ENCODE peak calls at places on chromosomes 3 and 15, in four cellular contexts. I, F, X and C are unnamed samples.

GRCh38 chr3:126317029-126317996 is 39.9 kb downstream of the KLF15 start:
- DNase-seq in I (no peak), F (no peak), X (no peak), C (no peak)

GRCh38 chr3:41673643-41674042 is 288.3 kb downstream of the ULK4 start:
- DNase-seq in I (no peak), F (no peak), X (no peak), C (no peak)

GRCh38 chr15:100771745-100772144 is 107.9 kb upstream of the ALDH1A3 start:
- DNase-seq in I (no peak), F (no peak), X (no peak), C (no peak)

GRCh38 chr3:99949956-99950670 is 132.5 kb downstream of the CMSS1 start:
- DNase-seq in I (no peak), F (no peak), X (no peak), C (no peak)

GRCh38 chr3:82194870-82195269 is 433.4 kb upstream of the GBE1 start:
- DNase-seq in I (no peak), F (no peak), X (no peak), C (no peak)

GRCh38 chr15:88258021-88258641 is 1.6 kb upstream of the NTRK3 start:
- DNase-seq in I (peak; percentile 8), F (peak; percentile 44), X (peak; percentile 89), C (no peak)

GRCh38 chr3:36496734-36497133 is 116.4 kb downstream of the STAC start:
- DNase-seq in I (no peak), F (no peak), X (no peak), C (no peak)

GRCh38 chr3:134663646-134664456 is 13.0 kb upstream of the KY start:
- DNase-seq in I (no peak), F (no peak), X (no peak), C (no peak)

GRCh38 chr3:55128201-55128870 is 200.5 kb upstream of the LRTM1 start:
- DNase-seq in I (no peak), F (no peak), X (no peak), C (no peak)

GRCh38 chr3:186825294-186825821 is 17.2 kb upstream of the ADIPOQ start:
- DNase-seq in I (no peak), F (peak; percentile 51), X (peak; percentile 70), C (no peak)

GRCh38 chr15:50450678-50451077 is 26.5 kb downstream of the USP8 start:
- DNase-seq in I (no peak), F (no peak), X (no peak), C (no peak)

GRCh38 chr3:2354702-2355101 is 256.0 kb downstream of the CNTN4 start:
- DNase-seq in I (no peak), F (no peak), X (no peak), C (no peak)

GRCh38 chr15:98978153-98978552 is 29.4 kb downstream of the PGPEP1L start:
- DNase-seq in I (no peak), F (no peak), X (no peak), C (no peak)

GRCh38 chr3:188296761-188297689 is 143.1 kb downstream of the LPP start:
- DNase-seq in I (peak; percentile 93), F (no peak), X (no peak), C (no peak)

GRCh38 chr3:122030381-122031122 is 8.5 kb upstream of the ILDR1 start:
- DNase-seq in I (no peak), F (no peak), X (no peak), C (peak; percentile 74)

DNA sequence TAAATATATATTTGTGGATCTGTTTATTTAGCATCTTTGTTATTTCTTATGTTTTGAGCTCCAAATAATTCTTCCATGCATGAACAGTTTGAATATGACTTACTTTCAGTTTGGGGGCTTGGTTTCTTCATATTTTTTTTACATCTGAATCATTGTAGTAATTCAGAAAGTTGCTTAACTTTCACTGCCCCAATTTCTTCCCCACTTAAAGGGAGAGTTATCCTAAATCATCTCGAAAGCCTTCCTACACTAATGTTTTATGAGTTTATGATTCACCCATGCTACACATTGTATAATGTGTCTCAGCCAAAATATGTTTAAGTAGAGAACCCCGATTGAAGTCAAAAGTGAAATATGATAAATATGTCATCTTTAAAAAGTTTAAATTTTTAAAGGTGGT is 47.8 kb downstream of the SPRED1 start:
- DNase-seq in I (no peak), F (no peak), X (no peak), C (no peak)
- TF ChIP-seq CBX5 in I (no peak), F (no peak), X (no peak), C (no peak)

GRCh38 chr15:25743160-25743908 is 119.8 kb downstream of the ATP10A start:
- DNase-seq in I (no peak), F (no peak), X (no peak), C (no peak)
- TF ChIP-seq CBX5 in I (no peak), F (no peak), X (no peak), C (no peak)

GRCh38 chr3:113088616-113089015 is 97.8 kb downstream of the GTPBP8 start:
- DNase-seq in I (no peak), F (no peak), X (no peak), C (no peak)
- TF ChIP-seq CBX5 in I (no peak), F (no peak), X (no peak), C (no peak)

GRCh38 chr3:85571835-85572234 is 613.0 kb downstream of the CADM2 start:
- DNase-seq in I (peak; percentile 3), F (no peak), X (no peak), C (no peak)

GRCh38 chr3:85572978-85573377 is 614.2 kb downstream of the CADM2 start:
- DNase-seq in I (no peak), F (no peak), X (no peak), C (no peak)

GRCh38 chr3:85570819-85571218 is 612.0 kb downstream of the CADM2 start:
- DNase-seq in I (no peak), F (no peak), X (no peak), C (no peak)

GRCh38 chr3:85572426-85572825 is 613.6 kb downstream of the CADM2 start:
- DNase-seq in I (no peak), F (no peak), X (no peak), C (no peak)

GRCh38 chr3:85567074-85567676 is 608.4 kb downstream of the CADM2 start:
- DNase-seq in I (peak; percentile 38), F (peak; percentile 41), X (peak; percentile 74), C (no peak)
- TF ChIP-seq CBX5 in I (no peak), F (no peak), X (no peak), C (no peak)